ENCODE peak calls at places on chromosomes 2 and 18, in six cellular contexts. One of them, this sample, is unnamed.

GRCh38 chr2:173218331-173219056 is 136.2 kb upstream of the CDCA7 start:
- DNase-seq in pancreas: no peak
- DNase-seq in germinal center: no peak
- DNase-seq in kidney glomerular epithelial cell: no peak
- DNase-seq in Caki2: no peak
- DNase-seq in AG20443: no peak
- DNase-seq in this sample: no peak

GRCh38 chr2:158089322-158089721 is 12.4 kb upstream of the UPP2 start:
- DNase-seq in pancreas: no peak
- DNase-seq in germinal center: no peak
- DNase-seq in kidney glomerular epithelial cell: no peak
- DNase-seq in Caki2: no peak
- DNase-seq in AG20443: no peak
- DNase-seq in this sample: no peak

GRCh38 chr2:238912228-238912915 is 64.5 kb downstream of the TWIST2 start:
- DNase-seq in pancreas: peak
- DNase-seq in germinal center: no peak
- DNase-seq in kidney glomerular epithelial cell: no peak
- DNase-seq in Caki2: no peak
- DNase-seq in AG20443: no peak
- DNase-seq in this sample: no peak

GRCh38 chr2:126823951-126824350 is 74.7 kb upstream of the TEX51 start:
- DNase-seq in pancreas: no peak
- DNase-seq in germinal center: no peak
- DNase-seq in kidney glomerular epithelial cell: no peak
- DNase-seq in Caki2: no peak
- DNase-seq in AG20443: no peak
- DNase-seq in this sample: no peak

GRCh38 chr2:72961853-72962468 is 44.6 kb downstream of the EMX1 start:
- DNase-seq in pancreas: peak
- DNase-seq in germinal center: no peak
- DNase-seq in kidney glomerular epithelial cell: no peak
- DNase-seq in Caki2: no peak
- DNase-seq in AG20443: no peak
- DNase-seq in this sample: no peak

GRCh38 chr2:181574321-181574720 is 82.6 kb downstream of the CERKL start:
- DNase-seq in pancreas: no peak
- DNase-seq in germinal center: no peak
- DNase-seq in kidney glomerular epithelial cell: no peak
- DNase-seq in Caki2: no peak
- DNase-seq in AG20443: no peak
- DNase-seq in this sample: no peak

GRCh38 chr2:105919826-105920225 is 175.1 kb downstream of the NCK2 start:
- DNase-seq in pancreas: no peak
- DNase-seq in germinal center: peak
- DNase-seq in kidney glomerular epithelial cell: no peak
- DNase-seq in Caki2: no peak
- DNase-seq in AG20443: no peak
- DNase-seq in this sample: no peak

GRCh38 chr2:164717000-164717597 is 95.8 kb upstream of the GRB14 start:
- DNase-seq in pancreas: no peak
- DNase-seq in germinal center: no peak
- DNase-seq in kidney glomerular epithelial cell: peak
- DNase-seq in Caki2: peak
- DNase-seq in AG20443: no peak
- DNase-seq in this sample: peak

GRCh38 chr18:68962623-68963022 is 164.7 kb downstream of the CCDC102B start:
- DNase-seq in pancreas: no peak
- DNase-seq in germinal center: no peak
- DNase-seq in kidney glomerular epithelial cell: no peak
- DNase-seq in Caki2: no peak
- DNase-seq in AG20443: no peak
- DNase-seq in this sample: no peak

GRCh38 chr2:120199837-120200499 is 23.2 kb downstream of the TMEM185B start:
- DNase-seq in pancreas: no peak
- DNase-seq in germinal center: no peak
- DNase-seq in kidney glomerular epithelial cell: no peak
- DNase-seq in Caki2: no peak
- DNase-seq in AG20443: no peak
- DNase-seq in this sample: no peak

This sample was measured in myocyte.